ENCODE peak calls at places on chromosome 18, in nine cellular contexts. N is Calu3; I is progenitor cell of endocrine pancreas; C is NCI-H146; B is cerebellar cortex; X is nucleus accumbens; H is endothelial cell; V is sigmoid colon; S is activated T-cell treated with anti-CD3 and anti-CD28 coated beads, Interleukin-2, amount 50 U/mL, for 72 hours. J is an unnamed sample.

GRCh38 chr18:36265035-36265434 is 32.5 kb upstream of the FHOD3 start:
- DNase-seq in N (no peak), I (no peak), C (no peak), B (no peak), X (no peak), H (no peak), V (no peak), S (no peak), J (no peak)

GRCh38 chr18:79317718-79318117 is 78.0 kb upstream of the NFATC1 start:
- DNase-seq in N (no peak), I (no peak), C (peak), B (peak), X (no peak), H (peak), V (no peak), S (no peak), J (no peak)

GRCh38 chr18:22683196-22683676 is 249.9 kb upstream of the RBBP8 start:
- DNase-seq in N (peak), I (no peak), C (peak), B (no peak), X (no peak), H (no peak), V (peak), S (no peak), J (peak)

GRCh38 chr18:28019425-28020108 is 157.4 kb downstream of the CDH2 start:
- DNase-seq in N (no peak), I (no peak), C (no peak), B (no peak), X (no peak), H (no peak), V (no peak), S (no peak), J (no peak)

GRCh38 chr18:51537487-51537886 is 340.0 kb upstream of the MEX3C start:
- DNase-seq in N (peak), I (no peak), C (peak), B (no peak), X (no peak), H (peak), V (no peak), S (no peak), J (peak)

GRCh38 chr18:70373062-70373519 is 84.2 kb downstream of the SOCS6 start:
- DNase-seq in N (no peak), I (no peak), C (peak), B (no peak), X (no peak), H (no peak), V (no peak), S (no peak), J (peak)

GRCh38 chr18:78979682-78980278 is at the start of gene SALL3:
- DNase-seq in N (no peak), I (no peak), C (peak), B (no peak), X (no peak), H (no peak), V (no peak), S (no peak), J (no peak)

GRCh38 chr18:58831610-58832009 is 33.1 kb upstream of the ZNF532 start:
- DNase-seq in N (no peak), I (no peak), C (no peak), B (no peak), X (no peak), H (no peak), V (no peak), S (no peak), J (no peak)

GRCh38 chr18:33666915-33667314 is 88.9 kb downstream of the ASXL3 start:
- DNase-seq in N (no peak), I (no peak), C (no peak), B (no peak), X (no peak), H (no peak), V (no peak), S (no peak), J (peak)

GRCh38 chr18:74251297-74252031 is 40.3 kb downstream of the CYB5A start:
- DNase-seq in N (peak), I (no peak), C (no peak), B (no peak), X (no peak), H (no peak), V (no peak), S (no peak), J (no peak)

GRCh38 chr18:3652380-3653262 is 202.6 kb downstream of the TGIF1 start:
- DNase-seq in N (peak), I (no peak), C (peak), B (peak), X (no peak), H (no peak), V (no peak), S (peak), J (peak)

GRCh38 chr18:56890632-56891031 is 239.5 kb downstream of the WDR7 start:
- DNase-seq in N (no peak), I (no peak), C (no peak), B (no peak), X (no peak), H (no peak), V (no peak), S (no peak), J (peak)

GRCh38 chr18:44917865-44918476 is 237.3 kb downstream of the SETBP1 start:
- DNase-seq in N (no peak), I (no peak), C (no peak), B (no peak), X (no peak), H (no peak), V (no peak), S (no peak), J (no peak)

GRCh38 chr18:49756135-49756534 is 57.2 kb downstream of the ACAA2 start:
- DNase-seq in N (no peak), I (no peak), C (no peak), B (no peak), X (no peak), H (no peak), V (no peak), S (no peak), J (no peak)

GRCh38 chr18:79208882-79209281 is 139.7 kb downstream of the ATP9B start:
- DNase-seq in N (no peak), I (no peak), C (peak), B (peak), X (no peak), H (no peak), V (no peak), S (no peak), J (no peak)

GRCh38 chr18:55794288-55795052 is 206.5 kb upstream of the TCF4 start:
- DNase-seq in N (no peak), I (no peak), C (no peak), B (no peak), X (no peak), H (no peak), V (no peak), S (no peak), J (no peak)

GRCh38 chr18:73047688-73048087 is 179.9 kb upstream of the NETO1 start:
- DNase-seq in N (no peak), I (no peak), C (no peak), B (no peak), X (no peak), H (no peak), V (no peak), S (no peak), J (no peak)